ENCODE peak calls at places on chromosomes 11 and 22, in seven cellular contexts. One of them, this sample, is unnamed.

GRCh38 chr11:91872216-91872615 is 352.4 kb upstream of the FAT3 start:
- DNase-seq in stomach: no peak
- DNase-seq in H54: no peak
- DNase-seq in spleen: no peak
- DNase-seq in testis: no peak
- DNase-seq in Peyer's patch: no peak
- DNase-seq in adrenal gland: no peak
- DNase-seq in this sample: no peak

GRCh38 chr22:43636086-43636485 is 176.0 kb downstream of the EFCAB6 start:
- DNase-seq in Peyer's patch: no peak
- DNase-seq in H54: no peak
- DNase-seq in spleen: no peak
- DNase-seq in testis: no peak
- DNase-seq in stomach: no peak
- DNase-seq in adrenal gland: no peak
- DNase-seq in this sample: no peak

GRCh38 chr22:32897400-32897799 is 95.9 kb downstream of the TIMP3 start:
- DNase-seq in spleen: no peak
- DNase-seq in testis: no peak
- DNase-seq in adrenal gland: no peak
- DNase-seq in H54: no peak
- DNase-seq in Peyer's patch: no peak
- DNase-seq in stomach: no peak
- DNase-seq in this sample: no peak

GRCh38 chr22:50189184-50189848 is 3.6 kb downstream of the TRABD start:
- DNase-seq in Peyer's patch: peak
- DNase-seq in spleen: peak
- DNase-seq in adrenal gland: peak
- DNase-seq in stomach: peak
- DNase-seq in H54: no peak
- DNase-seq in testis: no peak
- DNase-seq in this sample: no peak

GRCh38 chr22:50691521-50691920 is 18.9 kb downstream of the SHANK3 start:
- DNase-seq in adrenal gland: peak
- DNase-seq in H54: no peak
- DNase-seq in spleen: no peak
- DNase-seq in testis: no peak
- DNase-seq in Peyer's patch: peak
- DNase-seq in stomach: no peak
- DNase-seq in this sample: no peak

GRCh38 chr11:65827774-65828156 is 6.0 kb upstream of the SNX32 start:
- DNase-seq in spleen: no peak
- DNase-seq in adrenal gland: no peak
- DNase-seq in H54: no peak
- DNase-seq in testis: no peak
- DNase-seq in Peyer's patch: no peak
- DNase-seq in stomach: no peak
- DNase-seq in this sample: no peak

GRCh38 chr11:3950996-3951662 is 95.7 kb downstream of the STIM1 start:
- DNase-seq in stomach: no peak
- DNase-seq in H54: peak
- DNase-seq in adrenal gland: no peak
- DNase-seq in testis: no peak
- DNase-seq in Peyer's patch: no peak
- DNase-seq in spleen: no peak
- DNase-seq in this sample: peak

GRCh38 chr22:38110008-38110862 is at the start of gene BAIAP2L2:
- DNase-seq in adrenal gland: no peak
- DNase-seq in stomach: peak
- DNase-seq in H54: no peak
- DNase-seq in Peyer's patch: peak
- DNase-seq in testis: no peak
- DNase-seq in spleen: no peak
- DNase-seq in this sample: no peak

GRCh38 chr11:27571151-27571840 is 64.7 kb upstream of the LIN7C start:
- DNase-seq in Peyer's patch: no peak
- DNase-seq in testis: no peak
- DNase-seq in spleen: no peak
- DNase-seq in stomach: no peak
- DNase-seq in adrenal gland: no peak
- DNase-seq in H54: no peak
- DNase-seq in this sample: no peak

GRCh38 chr22:30472994-30473720 is 1.3 kb upstream of the SEC14L3 start:
- DNase-seq in Peyer's patch: no peak
- DNase-seq in stomach: no peak
- DNase-seq in H54: no peak
- DNase-seq in testis: no peak
- DNase-seq in spleen: no peak
- DNase-seq in adrenal gland: no peak
- DNase-seq in this sample: no peak

GRCh38 chr11:123493393-123494063 is 63.5 kb downstream of the GRAMD1B start:
- DNase-seq in stomach: no peak
- DNase-seq in testis: no peak
- DNase-seq in adrenal gland: no peak
- DNase-seq in Peyer's patch: no peak
- DNase-seq in spleen: no peak
- DNase-seq in H54: no peak
- DNase-seq in this sample: no peak

GRCh38 chr22:29184886-29185575 is 20.7 kb upstream of the EMID1 start:
- DNase-seq in testis: no peak
- DNase-seq in H54: no peak
- DNase-seq in stomach: no peak
- DNase-seq in spleen: no peak
- DNase-seq in adrenal gland: no peak
- DNase-seq in Peyer's patch: no peak
- DNase-seq in this sample: no peak

GRCh38 chr11:1877211-1878133 is 14.2 kb downstream of the PRR33 start:
- DNase-seq in H54: no peak
- DNase-seq in Peyer's patch: peak
- DNase-seq in spleen: peak
- DNase-seq in stomach: peak
- DNase-seq in adrenal gland: peak
- DNase-seq in testis: no peak
- DNase-seq in this sample: no peak

GRCh38 chr22:37225481-37225880 is 13.2 kb upstream of the SSTR3 start:
- DNase-seq in testis: no peak
- DNase-seq in spleen: peak
- DNase-seq in stomach: no peak
- DNase-seq in adrenal gland: no peak
- DNase-seq in Peyer's patch: no peak
- DNase-seq in H54: no peak
- DNase-seq in this sample: no peak

GRCh38 chr11:8066036-8066910 is 14.7 kb upstream of the TUB start:
- DNase-seq in adrenal gland: no peak
- DNase-seq in H54: no peak
- DNase-seq in spleen: peak
- DNase-seq in testis: peak
- DNase-seq in Peyer's patch: no peak
- DNase-seq in stomach: peak
- DNase-seq in this sample: peak

GRCh38 chr11:92376146-92376599 is 151.6 kb downstream of the FAT3 start:
- DNase-seq in adrenal gland: no peak
- DNase-seq in stomach: no peak
- DNase-seq in spleen: no peak
- DNase-seq in H54: no peak
- DNase-seq in Peyer's patch: no peak
- DNase-seq in testis: no peak
- DNase-seq in this sample: no peak

GRCh38 chr11:44606472-44606871 is 41.0 kb downstream of the CD82 start:
- DNase-seq in spleen: no peak
- DNase-seq in stomach: no peak
- DNase-seq in H54: no peak
- DNase-seq in Peyer's patch: no peak
- DNase-seq in testis: no peak
- DNase-seq in adrenal gland: no peak
- DNase-seq in this sample: no peak

GRCh38 chr11:44604171-44604581 is 38.7 kb downstream of the CD82 start:
- DNase-seq in testis: no peak
- DNase-seq in Peyer's patch: peak
- DNase-seq in H54: no peak
- DNase-seq in stomach: no peak
- DNase-seq in spleen: no peak
- DNase-seq in adrenal gland: no peak
- DNase-seq in this sample: no peak

GRCh38 chr11:44605068-44605708 is 39.7 kb downstream of the CD82 start:
- DNase-seq in stomach: no peak
- DNase-seq in Peyer's patch: no peak
- DNase-seq in adrenal gland: no peak
- DNase-seq in testis: no peak
- DNase-seq in spleen: no peak
- DNase-seq in H54: no peak
- DNase-seq in this sample: no peak

GRCh38 chr11:44607324-44607962 is 42.0 kb downstream of the CD82 start:
- DNase-seq in testis: no peak
- DNase-seq in H54: peak
- DNase-seq in Peyer's patch: no peak
- DNase-seq in adrenal gland: no peak
- DNase-seq in stomach: no peak
- DNase-seq in spleen: no peak
- DNase-seq in this sample: no peak

DNA sequence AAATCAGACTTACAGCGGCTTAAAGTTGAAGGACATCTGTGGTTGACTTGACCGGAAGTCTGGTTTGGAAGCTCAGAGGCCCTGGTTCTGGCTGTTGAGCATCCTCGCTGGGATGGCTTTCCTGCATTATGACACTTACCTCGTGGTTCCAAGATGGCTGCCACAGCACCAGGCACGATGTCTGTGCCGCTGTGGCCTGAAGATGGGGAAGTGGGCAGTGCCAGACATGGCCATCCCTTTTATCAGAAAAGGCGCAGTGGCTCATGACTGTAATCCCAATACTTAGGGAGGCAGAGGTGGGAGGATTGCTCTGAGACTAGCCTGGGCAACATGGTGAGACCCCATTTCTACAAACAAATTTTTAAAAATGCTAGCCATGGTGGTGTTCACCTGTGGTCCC is 40.5 kb downstream of the CD82 start:
- DNase-seq in Peyer's patch: no peak
- DNase-seq in adrenal gland: no peak
- DNase-seq in H54: no peak
- DNase-seq in stomach: no peak
- DNase-seq in testis: no peak
- DNase-seq in spleen: no peak
- DNase-seq in this sample: no peak
- TF ChIP-seq POLR2A in Peyer's patch: no peak
- TF ChIP-seq POLR2A in adrenal gland: no peak
- TF ChIP-seq POLR2A in H54: no peak
- TF ChIP-seq POLR2A in stomach: no peak
- TF ChIP-seq POLR2A in testis: no peak
- TF ChIP-seq POLR2A in spleen: no peak
- TF ChIP-seq POLR2A in this sample: no peak

DNA sequence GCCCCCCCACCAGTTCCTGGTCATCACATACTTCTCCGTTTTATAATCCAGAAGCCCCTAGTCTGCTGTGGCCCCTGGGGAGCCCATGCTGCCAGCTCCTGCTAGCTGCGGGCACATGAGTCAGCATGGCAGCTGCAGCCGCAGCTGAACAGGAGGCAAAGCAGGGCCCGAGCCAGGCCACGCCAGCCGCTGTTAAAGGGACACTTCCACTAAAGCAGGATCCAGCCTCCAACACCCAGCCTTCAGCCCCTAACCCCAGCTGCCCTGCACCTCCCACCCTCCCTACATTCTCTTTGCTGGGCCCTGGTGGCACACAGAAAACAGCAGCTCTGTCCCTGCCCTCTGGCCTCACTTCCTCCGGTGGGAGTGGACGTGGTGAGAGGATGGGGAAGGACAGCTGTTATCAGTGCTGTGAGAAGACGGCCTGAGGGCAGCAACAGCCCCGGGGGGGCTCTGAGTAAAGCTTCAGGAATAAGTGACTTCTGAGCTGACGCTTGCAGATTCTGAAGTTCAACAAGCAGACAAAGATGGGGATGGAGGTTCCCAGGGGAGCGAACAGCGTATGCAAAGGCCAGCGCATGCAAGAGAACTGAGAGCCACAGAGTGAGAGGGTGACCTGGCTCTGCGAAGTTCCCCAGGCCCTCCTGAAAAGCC is 688 bp upstream of the LRRC74B start:
- DNase-seq in H54: peak
- DNase-seq in Peyer's patch: no peak
- DNase-seq in stomach: no peak
- DNase-seq in adrenal gland: peak
- DNase-seq in testis: no peak
- DNase-seq in spleen: peak
- DNase-seq in this sample: no peak
- TF ChIP-seq POLR2A in H54: peak
- TF ChIP-seq POLR2A in Peyer's patch: no peak
- TF ChIP-seq POLR2A in stomach: no peak
- TF ChIP-seq POLR2A in adrenal gland: no peak
- TF ChIP-seq POLR2A in testis: no peak
- TF ChIP-seq POLR2A in spleen: no peak
- TF ChIP-seq POLR2A in this sample: no peak

DNA sequence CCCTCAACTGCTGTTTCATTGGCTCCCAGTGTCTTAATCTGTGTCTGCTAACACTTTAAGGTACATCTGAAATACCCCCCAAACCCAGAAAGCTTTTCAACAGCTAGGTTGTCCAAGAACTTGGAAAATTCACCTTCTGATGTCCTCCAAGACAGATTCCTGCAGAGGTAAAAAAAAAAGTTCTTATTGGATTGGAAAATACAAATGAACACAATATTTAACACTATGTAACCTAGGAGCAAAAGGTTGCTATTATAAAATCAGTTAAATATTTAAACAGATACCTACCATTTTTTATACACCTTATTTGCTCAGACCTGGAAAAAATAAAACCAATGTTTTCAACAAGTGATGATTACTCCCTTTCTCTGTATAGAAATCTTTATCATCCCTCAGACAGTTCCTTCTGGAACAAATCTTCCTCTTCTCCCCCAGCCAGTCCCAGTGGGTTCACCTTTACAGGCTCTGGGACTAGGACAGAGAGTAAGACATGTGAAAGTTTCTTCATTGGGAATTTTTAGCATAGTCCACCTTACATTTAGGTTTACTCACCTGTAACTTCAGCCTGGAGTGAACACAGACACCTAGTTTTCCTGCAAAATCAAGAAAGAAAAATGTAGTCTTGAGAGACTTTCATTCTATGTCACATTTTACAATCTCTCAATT is 13.3 kb upstream of the WDR74 start:
- DNase-seq in Peyer's patch: no peak
- DNase-seq in testis: no peak
- DNase-seq in spleen: no peak
- DNase-seq in adrenal gland: no peak
- DNase-seq in stomach: no peak
- DNase-seq in H54: no peak
- DNase-seq in this sample: no peak
- TF ChIP-seq POLR2A in Peyer's patch: no peak
- TF ChIP-seq POLR2A in testis: no peak
- TF ChIP-seq POLR2A in spleen: no peak
- TF ChIP-seq POLR2A in adrenal gland: no peak
- TF ChIP-seq POLR2A in stomach: no peak
- TF ChIP-seq POLR2A in H54: no peak
- TF ChIP-seq POLR2A in this sample: no peak

DNA sequence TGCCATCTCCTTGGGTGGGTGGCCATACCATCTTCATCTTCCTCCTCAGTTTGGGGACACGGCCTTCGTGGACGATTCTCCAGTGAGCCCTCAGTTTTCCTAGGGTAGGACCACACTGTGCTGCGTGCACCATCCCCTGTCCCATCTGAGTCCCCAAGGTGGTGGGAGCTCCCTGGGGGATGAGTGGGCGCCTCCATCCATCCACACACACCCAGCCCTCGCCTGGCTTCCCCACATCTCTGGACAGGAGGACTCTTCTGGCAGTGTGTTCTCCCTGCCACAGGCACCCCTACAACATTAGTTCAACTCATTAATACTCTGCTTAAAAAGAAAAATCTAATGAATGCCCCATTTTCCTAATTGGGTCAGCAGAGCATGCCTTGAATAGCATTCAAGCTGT is 408.5 kb downstream of the SHANK2 start:
- DNase-seq in adrenal gland: no peak
- DNase-seq in stomach: no peak
- DNase-seq in spleen: no peak
- DNase-seq in H54: no peak
- DNase-seq in testis: no peak
- DNase-seq in Peyer's patch: no peak
- DNase-seq in this sample: no peak
- TF ChIP-seq POLR2A in adrenal gland: no peak
- TF ChIP-seq POLR2A in stomach: no peak
- TF ChIP-seq POLR2A in spleen: no peak
- TF ChIP-seq POLR2A in H54: no peak
- TF ChIP-seq POLR2A in testis: no peak
- TF ChIP-seq POLR2A in Peyer's patch: no peak
- TF ChIP-seq POLR2A in this sample: no peak